ENCODE peak calls at places on chromosomes 1 and 21, in five cellular contexts. L is H1, M is HepG2, V is GM12878, E is K562. R is an unnamed sample.

GRCh38 chr1:245201201-245201600 is 46.4 kb downstream of the KIF26B start:
- DNase-seq in L (no peak), M (no peak), V (no peak), E (no peak), R (no peak)

GRCh38 chr1:172005856-172006255 is 164.6 kb downstream of the DNM3 start:
- DNase-seq in L (no peak), M (peak), V (no peak), E (no peak), R (no peak)

GRCh38 chr1:46343351-46343695 is 2.7 kb downstream of the NSUN4 start:
- DNase-seq in L (no peak), M (no peak), V (no peak), E (no peak), R (no peak)

GRCh38 chr21:44262338-44263048 is 796 bp upstream of the DNMT3L start:
- DNase-seq in L (no peak), M (no peak), V (no peak), E (no peak), R (no peak)

GRCh38 chr1:165841582-165842362 is 14.4 kb downstream of the UCK2 start:
- DNase-seq in L (no peak), M (peak), V (no peak), E (no peak), R (no peak)

GRCh38 chr21:34698270-34699015 is 29.6 kb downstream of the CLIC6 start:
- DNase-seq in L (no peak), M (no peak), V (no peak), E (no peak), R (no peak)

GRCh38 chr21:41923641-41924342 is 30.0 kb downstream of the C2CD2 start:
- DNase-seq in L (no peak), M (no peak), V (no peak), E (no peak), R (no peak)

GRCh38 chr1:203271018-203271743 is 34.1 kb upstream of the BTG2 start:
- DNase-seq in L (peak), M (no peak), V (no peak), E (peak), R (peak)

GRCh38 chr1:84174051-84174556 is 30.0 kb downstream of the PRKACB start:
- DNase-seq in L (no peak), M (peak), V (no peak), E (no peak), R (no peak)

GRCh38 chr1:63074321-63074720 is 248.0 kb upstream of the FOXD3 start:
- DNase-seq in L (peak), M (no peak), V (no peak), E (no peak), R (no peak)

GRCh38 chr1:11806307-11806936 is 431 bp downstream of the CLCN6 start:
- DNase-seq in L (no peak), M (no peak), V (no peak), E (peak), R (no peak)
- TF ChIP-seq ATF2 in L (no peak), M (no peak), V (no peak), E (no peak), R (no peak)

GRCh38 chr1:119140177-119141019 is at the start of gene WARS2:
- DNase-seq in L (peak), M (peak), V (peak), E (peak), R (peak)

GRCh38 chr1:119141660-119142059 is 1.2 kb upstream of the WARS2 start:
- DNase-seq in L (no peak), M (no peak), V (no peak), E (no peak), R (no peak)

GRCh38 chr1:119139857-119140176 is 636 bp downstream of the WARS2 start:
- DNase-seq in L (no peak), M (no peak), V (no peak), E (no peak), R (no peak)

GRCh38 chr1:119141020-119141424 is 569 bp upstream of the WARS2 start:
- DNase-seq in L (peak), M (peak), V (peak), E (no peak), R (peak)

DNA sequence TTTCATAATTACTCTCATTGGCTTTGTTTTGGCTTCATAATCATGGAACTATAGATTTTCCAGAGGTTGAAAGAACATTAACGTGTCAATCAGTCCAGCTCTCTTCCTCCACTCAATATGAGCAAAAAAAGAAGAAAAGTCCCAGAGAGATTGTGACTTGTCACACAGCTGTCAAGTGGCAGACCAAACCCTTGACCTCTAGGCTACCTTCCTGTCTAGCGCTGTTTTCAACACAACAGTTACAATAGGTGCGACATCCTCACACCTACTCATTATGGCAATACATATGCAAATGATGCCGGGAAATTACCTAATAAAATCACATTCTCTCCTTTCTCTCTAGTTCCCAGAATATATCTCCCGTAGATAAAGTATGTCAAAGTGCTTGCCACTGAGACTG is 1.1 kb downstream of the WARS2 start:
- DNase-seq in L (no peak), M (no peak), V (peak), E (no peak), R (no peak)
- TF ChIP-seq ATF2 in L (no peak), M (no peak), V (no peak), E (no peak), R (no peak)

GRCh38 chr1:154327466-154328317 is 2.4 kb downstream of the ATP8B2 start:
- DNase-seq in L (no peak), M (no peak), V (no peak), E (no peak), R (no peak)

GRCh38 chr1:154324241-154324640 is 1.1 kb upstream of the ATP8B2 start:
- DNase-seq in L (no peak), M (no peak), V (no peak), E (no peak), R (no peak)

GRCh38 chr1:154326546-154327465 is 1.5 kb downstream of the ATP8B2 start:
- DNase-seq in L (no peak), M (no peak), V (no peak), E (peak), R (no peak)

GRCh38 chr1:154324669-154325582 is at the start of gene ATP8B2:
- DNase-seq in L (peak), M (peak), V (no peak), E (peak), R (peak)

DNA sequence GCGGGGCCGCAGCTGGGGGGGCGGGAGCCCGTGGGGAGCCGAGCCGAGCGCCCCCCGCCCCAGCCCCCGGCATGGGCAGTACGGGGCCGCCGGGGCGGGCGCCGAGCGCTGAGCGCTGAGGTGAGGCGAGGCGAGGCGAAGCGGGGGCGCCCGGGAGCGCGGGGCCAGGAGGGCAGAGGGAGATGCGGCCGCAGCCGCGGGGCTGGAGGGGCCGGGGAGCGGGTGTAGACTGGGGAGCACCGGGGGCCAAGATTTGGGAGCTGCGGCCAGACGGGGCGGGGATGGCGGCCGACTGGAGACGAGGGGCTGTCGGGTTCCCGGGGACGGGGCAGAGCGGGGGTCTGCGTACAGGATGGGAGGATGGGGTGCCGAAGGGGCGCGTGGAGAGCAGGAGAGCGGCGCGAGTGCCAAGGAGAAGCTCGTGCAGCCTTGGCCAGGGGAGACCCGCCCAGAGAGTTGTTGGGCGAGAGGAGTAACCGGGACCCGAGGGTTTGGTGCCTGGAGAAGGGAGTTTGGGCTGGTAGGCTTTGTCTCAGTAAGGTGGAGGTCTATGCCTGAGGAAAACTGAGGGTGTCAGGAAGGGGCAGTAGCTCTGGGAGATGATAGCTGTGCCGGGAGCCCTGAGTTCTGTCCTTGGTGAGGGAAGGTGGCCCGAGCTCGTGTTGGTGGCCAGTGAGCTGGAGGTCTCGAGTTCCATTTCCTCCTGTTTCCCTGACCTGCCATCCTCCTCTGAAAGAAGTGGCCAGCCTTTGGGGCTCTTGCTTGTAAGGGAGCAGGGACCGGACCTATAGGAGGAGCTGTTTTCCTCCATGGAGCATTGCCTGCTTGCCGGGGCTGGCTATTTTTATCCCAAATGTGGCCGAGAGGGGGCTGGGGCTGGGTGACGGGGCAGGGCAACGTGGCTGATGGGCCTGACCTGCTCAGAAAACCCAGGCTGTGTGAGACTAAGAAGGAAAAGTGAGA is 539 bp downstream of the ATP8B2 start:
- DNase-seq in L (peak), M (peak), V (no peak), E (peak), R (peak)
- TF ChIP-seq ATF2 in L (peak), M (no peak), V (no peak), E (no peak), R (no peak)

DNA sequence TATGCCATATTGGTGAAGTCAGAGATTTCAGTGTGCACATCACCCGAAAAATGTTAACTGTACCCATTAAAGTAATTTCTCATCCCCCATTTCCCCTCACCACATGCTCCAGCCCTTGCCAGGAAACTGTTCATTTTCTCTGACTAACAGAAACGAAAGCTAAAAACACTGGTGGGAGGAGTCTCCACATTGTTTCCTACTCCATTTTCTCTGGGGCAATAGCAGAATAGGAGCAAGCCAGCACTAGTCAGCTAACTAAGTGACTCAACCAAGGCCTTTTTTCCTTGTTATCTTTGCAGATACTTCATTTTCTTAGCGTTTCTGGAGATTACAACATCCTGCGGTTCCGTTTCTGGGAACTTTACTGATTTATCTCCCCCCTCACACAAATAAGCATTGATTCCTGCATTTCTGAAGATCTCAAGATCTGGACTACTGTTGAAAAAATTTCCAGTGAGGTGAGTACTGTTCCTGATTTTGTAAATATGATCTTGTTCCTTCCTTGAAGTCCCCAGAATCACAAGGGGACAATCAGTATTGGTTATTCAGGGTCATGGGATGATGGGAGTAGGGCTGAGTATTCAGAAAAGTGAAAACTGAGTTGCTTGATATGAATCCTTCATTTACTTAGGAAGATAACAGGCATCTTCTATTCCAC is at the start of gene IFI16:
- DNase-seq in L (no peak), M (no peak), V (peak), E (no peak), R (no peak)
- TF ChIP-seq ATF2 in L (no peak), M (no peak), V (no peak), E (no peak), R (no peak)

DNA sequence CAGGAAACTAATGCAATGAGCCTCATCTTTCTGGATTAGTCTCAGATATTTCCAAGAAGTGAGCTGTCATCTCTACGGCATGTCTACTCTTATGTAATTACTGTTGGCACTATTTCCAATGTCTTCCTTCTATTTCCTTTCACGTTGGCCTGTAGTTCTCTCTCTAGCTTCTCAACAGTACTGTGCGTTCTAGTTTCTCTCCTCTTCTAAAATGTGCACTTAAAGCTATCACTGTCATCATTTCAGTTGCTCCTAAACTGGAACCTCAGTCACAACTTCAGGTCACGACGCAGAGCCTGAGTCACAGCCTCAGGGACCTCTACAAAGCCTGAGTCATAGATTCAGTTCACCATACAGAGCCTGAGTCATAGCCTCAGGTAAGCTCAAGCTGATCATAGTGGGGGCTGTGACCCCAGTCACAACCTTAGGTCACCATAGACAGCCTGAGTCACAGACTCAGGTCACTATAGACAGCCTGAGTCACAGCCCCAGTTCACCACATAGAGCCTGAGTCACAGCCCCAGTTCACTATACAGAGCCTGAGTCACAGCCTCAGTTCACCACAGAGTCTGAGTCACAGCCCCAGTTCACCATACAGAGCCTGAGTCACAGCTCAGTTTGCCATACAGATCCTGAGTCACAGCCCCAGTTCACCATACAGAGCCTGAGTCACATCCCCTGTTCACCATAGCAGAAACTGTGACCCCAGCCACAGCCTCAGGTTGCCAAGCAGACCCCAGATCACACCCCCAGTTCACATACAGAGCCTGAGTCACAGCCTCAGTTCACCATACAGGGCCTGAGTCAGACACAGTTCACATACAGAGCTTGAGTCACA is 13.0 kb downstream of the WNT9A start:
- DNase-seq in L (no peak), M (peak), V (no peak), E (peak), R (no peak)
- TF ChIP-seq ATF2 in L (no peak), M (no peak), V (no peak), E (no peak), R (no peak)

GRCh38 chr1:243432136-243432535 is 176.3 kb downstream of the SDCCAG8 start:
- DNase-seq in L (no peak), M (no peak), V (no peak), E (no peak), R (no peak)

GRCh38 chr1:243435824-243436223 is 180.0 kb downstream of the SDCCAG8 start:
- DNase-seq in L (no peak), M (no peak), V (no peak), E (no peak), R (no peak)

GRCh38 chr1:243433737-243434370 is 178.0 kb downstream of the SDCCAG8 start:
- DNase-seq in L (no peak), M (no peak), V (no peak), E (no peak), R (no peak)

GRCh38 chr1:243431591-243431990 is 175.8 kb downstream of the SDCCAG8 start:
- DNase-seq in L (no peak), M (no peak), V (no peak), E (no peak), R (no peak)

DNA sequence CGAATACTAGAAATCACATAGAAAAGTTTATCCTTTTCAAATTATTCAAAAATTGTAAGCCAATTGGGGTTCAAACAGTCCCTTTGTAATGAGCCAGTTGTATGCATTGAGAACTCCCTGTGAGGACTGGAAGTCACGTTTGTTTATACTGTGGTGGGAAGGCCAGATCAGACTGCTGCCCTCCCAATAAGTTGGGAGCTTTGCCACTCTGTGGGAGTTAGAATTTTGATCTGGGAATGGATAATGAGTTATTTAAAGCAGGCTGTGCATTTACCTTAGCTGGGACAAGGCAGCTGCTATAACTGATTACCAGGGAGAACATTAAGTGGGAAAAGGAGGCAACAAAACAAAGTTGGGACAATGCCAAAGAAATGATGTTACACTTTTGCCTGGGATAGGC is 178.8 kb downstream of the SDCCAG8 start:
- DNase-seq in L (no peak), M (no peak), V (no peak), E (no peak), R (no peak)
- TF ChIP-seq ATF2 in L (no peak), M (no peak), V (no peak), E (no peak), R (no peak)

GRCh38 chr1:40784141-40784770 is 669 bp downstream of the KCNQ4 start:
- DNase-seq in L (peak), M (no peak), V (no peak), E (peak), R (peak)
- TF ChIP-seq ATF2 in L (no peak), M (no peak), V (no peak), E (no peak), R (no peak)

DNA sequence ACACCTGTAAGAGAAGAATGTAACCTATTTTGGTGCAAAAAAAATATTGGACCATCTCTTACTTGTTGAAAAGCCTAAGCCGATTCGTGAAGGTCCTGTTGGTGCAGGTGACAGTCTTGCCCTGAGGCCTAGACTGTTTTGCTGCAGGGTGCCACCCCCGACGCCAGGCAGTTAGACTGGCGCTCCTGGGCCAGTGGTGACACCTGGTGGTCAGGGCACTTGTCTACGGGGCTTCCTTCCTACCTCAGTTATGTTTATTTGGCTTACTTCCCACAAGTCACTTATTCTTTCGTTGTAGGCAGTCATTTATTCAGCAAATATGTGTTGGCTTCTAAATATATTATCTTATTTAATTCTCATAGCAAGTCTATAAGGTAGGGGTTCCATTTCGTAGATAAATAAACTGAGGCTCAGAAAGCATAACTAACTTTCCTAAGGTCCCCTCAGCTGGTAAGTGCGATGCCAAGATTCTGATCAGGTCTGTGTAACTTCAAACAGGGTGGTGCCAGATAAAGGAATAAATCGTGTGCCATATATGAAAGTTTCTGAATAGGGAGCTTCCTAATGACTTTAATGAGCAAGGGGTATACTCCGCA is 1.9 kb downstream of the EEIG2 start:
- DNase-seq in L (peak), M (peak), V (no peak), E (peak), R (peak)
- TF ChIP-seq ATF2 in L (no peak), M (no peak), V (no peak), E (no peak), R (no peak)

R was measured in WTC11.